ENCODE peak calls at places on chromosome X, in ten cellular contexts. One of them, this sample, is unnamed.

GRCh38 chrX:981791-982626 is 230.4 kb downstream of the CRLF2 start:
- DNase-seq in MCF 10A: no peak
- DNase-seq in tibial nerve: no peak
- DNase-seq in GM12865: no peak
- DNase-seq in mucosa of descending colon: no peak
- DNase-seq in OCI-LY7: no peak
- DNase-seq in left lung: no peak
- DNase-seq in right lobe of liver: no peak
- DNase-seq in cardiac muscle cell: no peak
- DNase-seq in pancreas: no peak
- DNase-seq in this sample: no peak

GRCh38 chrX:9378980-9379696 is 85.7 kb upstream of the TBL1X start:
- DNase-seq in MCF 10A: peak; percentile 81
- DNase-seq in tibial nerve: no peak
- DNase-seq in GM12865: no peak
- DNase-seq in mucosa of descending colon: no peak
- DNase-seq in OCI-LY7: no peak
- DNase-seq in left lung: no peak
- DNase-seq in right lobe of liver: no peak
- DNase-seq in cardiac muscle cell: peak; percentile 71
- DNase-seq in pancreas: no peak
- DNase-seq in this sample: no peak

GRCh38 chrX:80174925-80175574 is 160.5 kb downstream of the TBX22 start:
- DNase-seq in MCF 10A: peak; percentile 5
- DNase-seq in tibial nerve: peak; percentile 13
- DNase-seq in GM12865: no peak
- DNase-seq in mucosa of descending colon: no peak
- DNase-seq in OCI-LY7: no peak
- DNase-seq in left lung: peak; percentile 31
- DNase-seq in right lobe of liver: no peak
- DNase-seq in cardiac muscle cell: peak; percentile 64
- DNase-seq in pancreas: peak; percentile 10
- DNase-seq in this sample: no peak

GRCh38 chrX:103063191-103063845 is 653 bp downstream of the BEX1 start:
- DNase-seq in MCF 10A: peak; percentile 31
- DNase-seq in tibial nerve: no peak
- DNase-seq in GM12865: no peak
- DNase-seq in mucosa of descending colon: no peak
- DNase-seq in OCI-LY7: no peak
- DNase-seq in left lung: no peak
- DNase-seq in right lobe of liver: no peak
- DNase-seq in cardiac muscle cell: peak; percentile 54
- DNase-seq in pancreas: peak; percentile 46
- DNase-seq in this sample: peak; percentile 3

GRCh38 chrX:1357993-1358392 is 21.4 kb downstream of the IL3RA start:
- DNase-seq in MCF 10A: no peak
- DNase-seq in tibial nerve: no peak
- DNase-seq in GM12865: no peak
- DNase-seq in mucosa of descending colon: peak; percentile 10
- DNase-seq in OCI-LY7: no peak
- DNase-seq in left lung: no peak
- DNase-seq in right lobe of liver: no peak
- DNase-seq in cardiac muscle cell: no peak
- DNase-seq in pancreas: no peak
- DNase-seq in this sample: no peak

GRCh38 chrX:45126158-45126557 is 74.5 kb downstream of the DIPK2B start:
- DNase-seq in MCF 10A: no peak
- DNase-seq in tibial nerve: no peak
- DNase-seq in GM12865: no peak
- DNase-seq in mucosa of descending colon: no peak
- DNase-seq in OCI-LY7: no peak
- DNase-seq in left lung: no peak
- DNase-seq in right lobe of liver: no peak
- DNase-seq in cardiac muscle cell: no peak
- DNase-seq in pancreas: no peak
- DNase-seq in this sample: no peak

GRCh38 chrX:8288590-8288989 is 117.5 kb upstream of the VCX2 start:
- DNase-seq in MCF 10A: peak; percentile 13
- DNase-seq in tibial nerve: no peak
- DNase-seq in GM12865: no peak
- DNase-seq in mucosa of descending colon: no peak
- DNase-seq in OCI-LY7: no peak
- DNase-seq in left lung: no peak
- DNase-seq in right lobe of liver: no peak
- DNase-seq in cardiac muscle cell: no peak
- DNase-seq in pancreas: no peak
- DNase-seq in this sample: no peak

GRCh38 chrX:68832101-68832416 is 3.2 kb downstream of the EFNB1 start:
- DNase-seq in MCF 10A: peak; percentile 71
- DNase-seq in tibial nerve: no peak
- DNase-seq in GM12865: peak; percentile 64
- DNase-seq in mucosa of descending colon: peak; percentile 64
- DNase-seq in OCI-LY7: peak; percentile 11
- DNase-seq in left lung: peak; percentile 68
- DNase-seq in right lobe of liver: peak; percentile 60
- DNase-seq in cardiac muscle cell: peak; percentile 79
- DNase-seq in pancreas: no peak
- DNase-seq in this sample: peak; percentile 55

GRCh38 chrX:78237127-78237526 is 90.3 kb downstream of the CYSLTR1 start:
- DNase-seq in MCF 10A: peak; percentile 59
- DNase-seq in tibial nerve: no peak
- DNase-seq in GM12865: peak; percentile 0
- DNase-seq in mucosa of descending colon: no peak
- DNase-seq in OCI-LY7: no peak
- DNase-seq in left lung: no peak
- DNase-seq in right lobe of liver: no peak
- DNase-seq in cardiac muscle cell: no peak
- DNase-seq in pancreas: no peak
- DNase-seq in this sample: no peak

GRCh38 chrX:102067966-102068723 is 57.3 kb upstream of the TCEAL2 start:
- DNase-seq in MCF 10A: peak; percentile 38
- DNase-seq in tibial nerve: no peak
- DNase-seq in GM12865: peak; percentile 20
- DNase-seq in mucosa of descending colon: no peak
- DNase-seq in OCI-LY7: peak; percentile 4
- DNase-seq in left lung: no peak
- DNase-seq in right lobe of liver: no peak
- DNase-seq in cardiac muscle cell: peak; percentile 7
- DNase-seq in pancreas: peak; percentile 20
- DNase-seq in this sample: peak; percentile 22

GRCh38 chrX:65757943-65758342 is 90.5 kb downstream of the MSN start:
- DNase-seq in MCF 10A: no peak
- DNase-seq in tibial nerve: no peak
- DNase-seq in GM12865: no peak
- DNase-seq in mucosa of descending colon: no peak
- DNase-seq in OCI-LY7: no peak
- DNase-seq in left lung: no peak
- DNase-seq in right lobe of liver: no peak
- DNase-seq in cardiac muscle cell: no peak
- DNase-seq in pancreas: no peak
- DNase-seq in this sample: no peak

DNA sequence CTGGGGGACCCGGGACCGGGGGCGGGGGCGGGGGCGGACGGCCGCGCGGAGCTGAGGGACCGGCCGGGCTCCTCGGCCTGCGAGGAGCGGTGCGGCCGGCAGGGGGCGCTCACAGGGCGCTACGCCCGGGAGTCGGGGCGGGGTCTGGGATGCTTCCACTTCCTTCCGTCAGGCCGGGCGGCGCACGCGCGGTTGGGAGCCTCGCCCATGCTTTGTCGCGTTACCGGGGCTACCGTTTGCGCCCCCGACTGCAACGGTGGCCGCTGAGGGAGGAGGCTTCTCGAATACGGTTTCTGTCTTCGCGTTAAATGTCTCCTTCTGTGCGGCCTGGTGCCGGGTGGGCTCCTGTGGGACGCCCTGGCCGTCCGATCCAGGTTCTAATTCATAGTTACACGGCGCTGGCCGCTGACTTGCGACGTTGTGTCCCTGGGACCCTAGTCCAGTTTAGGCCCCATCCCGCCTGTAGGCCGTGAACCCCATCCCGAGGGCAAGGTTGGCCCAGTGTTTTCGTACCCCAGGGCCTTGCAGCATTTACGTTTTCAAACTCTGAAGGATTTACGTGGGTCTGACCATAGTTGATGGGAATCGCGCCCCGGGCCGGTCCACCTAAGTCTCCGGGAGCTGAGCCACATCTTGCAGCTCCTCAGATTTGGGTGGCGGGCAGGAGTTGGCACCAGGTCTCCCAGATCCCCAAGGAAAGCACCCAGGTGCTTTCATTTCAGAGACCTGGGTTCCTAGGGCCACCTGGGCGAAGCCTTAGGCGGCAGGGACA is 549 bp downstream of the MSL3 start:
- DNase-seq in MCF 10A: peak; percentile 72
- DNase-seq in tibial nerve: peak; percentile 62
- DNase-seq in GM12865: peak; percentile 93
- DNase-seq in mucosa of descending colon: peak; percentile 94
- DNase-seq in OCI-LY7: peak; percentile 85
- DNase-seq in left lung: peak; percentile 89
- DNase-seq in right lobe of liver: peak; percentile 91
- DNase-seq in cardiac muscle cell: peak; percentile 85
- DNase-seq in pancreas: peak; percentile 85
- DNase-seq in this sample: peak; percentile 91
- TF ChIP-seq CTCF in MCF 10A: peak; percentile 71
- TF ChIP-seq CTCF in tibial nerve: peak; percentile 89
- TF ChIP-seq CTCF in GM12865: peak; percentile 61
- TF ChIP-seq CTCF in mucosa of descending colon: peak; percentile 68
- TF ChIP-seq CTCF in OCI-LY7: peak; percentile 68
- TF ChIP-seq CTCF in left lung: peak; percentile 93
- TF ChIP-seq CTCF in right lobe of liver: peak; percentile 76
- TF ChIP-seq CTCF in cardiac muscle cell: peak; percentile 41
- TF ChIP-seq CTCF in pancreas: peak; percentile 75
- TF ChIP-seq CTCF in this sample: peak; percentile 57

GRCh38 chrX:96971812-96972211 is 88.1 kb downstream of the RPA4 start:
- DNase-seq in MCF 10A: no peak
- DNase-seq in tibial nerve: no peak
- DNase-seq in GM12865: peak; percentile 0
- DNase-seq in mucosa of descending colon: no peak
- DNase-seq in OCI-LY7: no peak
- DNase-seq in left lung: no peak
- DNase-seq in right lobe of liver: no peak
- DNase-seq in cardiac muscle cell: no peak
- DNase-seq in pancreas: no peak
- DNase-seq in this sample: no peak
- TF ChIP-seq CTCF in MCF 10A: no peak
- TF ChIP-seq CTCF in tibial nerve: no peak
- TF ChIP-seq CTCF in GM12865: no peak
- TF ChIP-seq CTCF in mucosa of descending colon: no peak
- TF ChIP-seq CTCF in OCI-LY7: no peak
- TF ChIP-seq CTCF in left lung: no peak
- TF ChIP-seq CTCF in right lobe of liver: no peak
- TF ChIP-seq CTCF in cardiac muscle cell: no peak
- TF ChIP-seq CTCF in pancreas: no peak
- TF ChIP-seq CTCF in this sample: no peak

GRCh38 chrX:34338046-34338445 is 205.9 kb upstream of the FAM47A start:
- DNase-seq in MCF 10A: no peak
- DNase-seq in tibial nerve: no peak
- DNase-seq in GM12865: no peak
- DNase-seq in mucosa of descending colon: no peak
- DNase-seq in OCI-LY7: no peak
- DNase-seq in left lung: no peak
- DNase-seq in right lobe of liver: no peak
- DNase-seq in cardiac muscle cell: no peak
- DNase-seq in pancreas: no peak
- DNase-seq in this sample: no peak

DNA sequence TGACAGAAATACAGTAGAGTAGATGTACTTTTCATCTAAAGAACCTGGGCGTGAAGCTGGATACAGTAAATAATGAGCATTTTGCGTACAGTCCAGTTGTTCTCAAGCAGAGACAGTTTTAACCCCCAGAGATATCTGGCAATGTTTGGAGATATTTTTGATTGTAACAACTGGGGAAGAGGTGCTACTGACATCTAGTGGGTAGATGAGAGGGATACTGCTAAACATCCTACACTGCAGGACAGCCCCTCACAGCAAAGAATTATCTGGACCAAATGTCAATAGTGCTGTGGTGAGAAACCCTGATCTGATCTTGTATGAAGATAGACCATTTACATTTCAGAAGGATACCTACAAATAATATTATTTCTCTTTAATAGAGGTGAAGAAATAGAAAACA is 200.2 kb upstream of the FAM47A start:
- DNase-seq in MCF 10A: peak; percentile 16
- DNase-seq in tibial nerve: no peak
- DNase-seq in GM12865: no peak
- DNase-seq in mucosa of descending colon: no peak
- DNase-seq in OCI-LY7: no peak
- DNase-seq in left lung: no peak
- DNase-seq in right lobe of liver: no peak
- DNase-seq in cardiac muscle cell: no peak
- DNase-seq in pancreas: no peak
- DNase-seq in this sample: no peak
- TF ChIP-seq CTCF in MCF 10A: peak; percentile 12
- TF ChIP-seq CTCF in tibial nerve: no peak
- TF ChIP-seq CTCF in GM12865: no peak
- TF ChIP-seq CTCF in mucosa of descending colon: no peak
- TF ChIP-seq CTCF in OCI-LY7: peak; percentile 54
- TF ChIP-seq CTCF in left lung: no peak
- TF ChIP-seq CTCF in right lobe of liver: peak; percentile 41
- TF ChIP-seq CTCF in cardiac muscle cell: peak; percentile 23
- TF ChIP-seq CTCF in pancreas: no peak
- TF ChIP-seq CTCF in this sample: no peak

GRCh38 chrX:19628006-19628575 is 112.8 kb upstream of the MAP3K15 start:
- DNase-seq in MCF 10A: no peak
- DNase-seq in tibial nerve: no peak
- DNase-seq in GM12865: no peak
- DNase-seq in mucosa of descending colon: no peak
- DNase-seq in OCI-LY7: no peak
- DNase-seq in left lung: no peak
- DNase-seq in right lobe of liver: no peak
- DNase-seq in cardiac muscle cell: no peak
- DNase-seq in pancreas: no peak
- DNase-seq in this sample: no peak

GRCh38 chrX:19627533-19627932 is 112.2 kb upstream of the MAP3K15 start:
- DNase-seq in MCF 10A: peak; percentile 32
- DNase-seq in tibial nerve: no peak
- DNase-seq in GM12865: no peak
- DNase-seq in mucosa of descending colon: no peak
- DNase-seq in OCI-LY7: no peak
- DNase-seq in left lung: no peak
- DNase-seq in right lobe of liver: no peak
- DNase-seq in cardiac muscle cell: no peak
- DNase-seq in pancreas: no peak
- DNase-seq in this sample: peak; percentile 20

GRCh38 chrX:19630776-19631707 is 115.7 kb upstream of the MAP3K15 start:
- DNase-seq in MCF 10A: no peak
- DNase-seq in tibial nerve: no peak
- DNase-seq in GM12865: no peak
- DNase-seq in mucosa of descending colon: no peak
- DNase-seq in OCI-LY7: no peak
- DNase-seq in left lung: no peak
- DNase-seq in right lobe of liver: no peak
- DNase-seq in cardiac muscle cell: no peak
- DNase-seq in pancreas: no peak
- DNase-seq in this sample: no peak

GRCh38 chrX:19630228-19630627 is 114.9 kb upstream of the MAP3K15 start:
- DNase-seq in MCF 10A: no peak
- DNase-seq in tibial nerve: no peak
- DNase-seq in GM12865: peak; percentile 38
- DNase-seq in mucosa of descending colon: no peak
- DNase-seq in OCI-LY7: peak; percentile 18
- DNase-seq in left lung: no peak
- DNase-seq in right lobe of liver: no peak
- DNase-seq in cardiac muscle cell: no peak
- DNase-seq in pancreas: no peak
- DNase-seq in this sample: no peak

GRCh38 chrX:19629541-19629940 is 114.2 kb upstream of the MAP3K15 start:
- DNase-seq in MCF 10A: no peak
- DNase-seq in tibial nerve: no peak
- DNase-seq in GM12865: peak; percentile 68
- DNase-seq in mucosa of descending colon: no peak
- DNase-seq in OCI-LY7: no peak
- DNase-seq in left lung: no peak
- DNase-seq in right lobe of liver: no peak
- DNase-seq in cardiac muscle cell: no peak
- DNase-seq in pancreas: no peak
- DNase-seq in this sample: no peak
- TF ChIP-seq CTCF in MCF 10A: no peak
- TF ChIP-seq CTCF in tibial nerve: no peak
- TF ChIP-seq CTCF in GM12865: no peak
- TF ChIP-seq CTCF in mucosa of descending colon: no peak
- TF ChIP-seq CTCF in OCI-LY7: no peak
- TF ChIP-seq CTCF in left lung: no peak
- TF ChIP-seq CTCF in right lobe of liver: no peak
- TF ChIP-seq CTCF in cardiac muscle cell: no peak
- TF ChIP-seq CTCF in pancreas: no peak
- TF ChIP-seq CTCF in this sample: no peak

This sample was measured in activated CD8-positive, alpha-beta T cell treated with anti-CD3 and anti-CD28 coated beads for 36 hours.